ENCODE peak calls at places on chromosomes 7 and 10, in seven cellular contexts. D, L, G, P, N, E and Y are unnamed samples. For H3K4me1 and H3K9me3, the result is how much of the 10 kb centered on the place peaks cover.

GRCh38 chr7:16753102-16753931 is at the start of gene TSPAN13:
- DNase-seq in N (peak), P (peak), E (peak), D (peak), G (peak), L (peak), Y (peak)

GRCh38 chr10:30819306-30820190 is 190.0 kb upstream of the LYZL2 start:
- DNase-seq in G (no peak), N (no peak), L (no peak), E (no peak), D (peak), P (no peak), Y (no peak)

GRCh38 chr10:85671530-85671929 is 695.1 kb downstream of the GRID1 start:
- DNase-seq in G (no peak), E (no peak), D (no peak), N (no peak), L (no peak), P (no peak), Y (no peak)

GRCh38 chr7:16563281-16564022 is 36.8 kb downstream of the LRRC72 start:
- DNase-seq in G (no peak), N (no peak), E (no peak), L (no peak), D (no peak), P (no peak), Y (no peak)

GRCh38 chr7:8037151-8037550 is 68.6 kb downstream of the GLCCI1 start:
- DNase-seq in L (no peak), E (no peak), G (no peak), P (no peak), D (no peak), N (no peak), Y (no peak)

GRCh38 chr7:155526225-155526624 is 20.1 kb downstream of the CNPY1 start:
- DNase-seq in P (no peak), L (no peak), D (no peak), E (no peak), N (no peak), G (no peak), Y (no peak)

GRCh38 chr7:918441-919113 is 35.9 kb downstream of the ADAP1 start:
- DNase-seq in E (peak), L (no peak), D (no peak), G (no peak), N (no peak), P (peak), Y (peak)

GRCh38 chr7:112411186-112411795 is 39.0 kb upstream of the IFRD1 start:
- DNase-seq in L (no peak), N (no peak), P (no peak), G (no peak), D (peak), E (no peak), Y (peak)

GRCh38 chr7:100720645-100721504 is 607 bp downstream of the EPO start:
- DNase-seq in E (no peak), G (no peak), L (no peak), D (peak), P (no peak), N (no peak), Y (no peak)

GRCh38 chr7:25031432-25031831 is 51.5 kb upstream of the OSBPL3 start:
- DNase-seq in N (peak), P (no peak), G (no peak), E (no peak), L (no peak), D (no peak), Y (no peak)

GRCh38 chr7:16399916-16400895 is 21.1 kb downstream of the CRPPA start:
- DNase-seq in G (no peak), D (peak), E (no peak), P (no peak), N (no peak), L (no peak), Y (no peak)

GRCh38 chr10:86585037-86585725 is 63.6 kb upstream of the WAPL start:
- DNase-seq in D (peak), P (peak), L (peak), E (peak), G (peak), N (peak), Y (peak)

GRCh38 chr7:41297167-41297566 is 405.7 kb downstream of the INHBA start:
- DNase-seq in L (no peak), D (no peak), E (no peak), N (no peak), G (no peak), P (no peak), Y (no peak)

GRCh38 chr10:101011517-101012423 is 12.2 kb downstream of the LZTS2 start:
- DNase-seq in L (no peak), P (peak), E (no peak), G (no peak), D (peak), N (no peak), Y (no peak)

GRCh38 chr7:18400726-18401125 is 94.8 kb upstream of the HDAC9 start:
- DNase-seq in E (no peak), L (no peak), N (no peak), D (no peak), P (no peak), G (no peak), Y (no peak)

GRCh38 chr7:18976715-18977466 is 140.5 kb downstream of the TWIST1 start:
- DNase-seq in D (peak), P (no peak), L (no peak), N (no peak), E (no peak), G (no peak), Y (no peak)

GRCh38 chr7:131011437-131011752 is 277.4 kb upstream of the KLF14 start:
- DNase-seq in P (peak), N (no peak), G (no peak), D (peak), E (no peak), L (no peak), Y (no peak)

GRCh38 chr7:131011976-131012375 is 278.0 kb upstream of the KLF14 start:
- DNase-seq in D (peak), N (peak), G (peak), P (no peak), E (no peak), L (no peak), Y (no peak)

GRCh38 chr7:131010714-131011436 is 276.9 kb upstream of the KLF14 start:
- DNase-seq in P (no peak), G (no peak), E (no peak), L (no peak), D (peak), N (no peak), Y (no peak)

GRCh38 chr7:131008840-131009651 is 275.0 kb upstream of the KLF14 start:
- DNase-seq in D (peak), P (no peak), G (no peak), N (no peak), E (no peak), L (no peak), Y (no peak)

DNA sequence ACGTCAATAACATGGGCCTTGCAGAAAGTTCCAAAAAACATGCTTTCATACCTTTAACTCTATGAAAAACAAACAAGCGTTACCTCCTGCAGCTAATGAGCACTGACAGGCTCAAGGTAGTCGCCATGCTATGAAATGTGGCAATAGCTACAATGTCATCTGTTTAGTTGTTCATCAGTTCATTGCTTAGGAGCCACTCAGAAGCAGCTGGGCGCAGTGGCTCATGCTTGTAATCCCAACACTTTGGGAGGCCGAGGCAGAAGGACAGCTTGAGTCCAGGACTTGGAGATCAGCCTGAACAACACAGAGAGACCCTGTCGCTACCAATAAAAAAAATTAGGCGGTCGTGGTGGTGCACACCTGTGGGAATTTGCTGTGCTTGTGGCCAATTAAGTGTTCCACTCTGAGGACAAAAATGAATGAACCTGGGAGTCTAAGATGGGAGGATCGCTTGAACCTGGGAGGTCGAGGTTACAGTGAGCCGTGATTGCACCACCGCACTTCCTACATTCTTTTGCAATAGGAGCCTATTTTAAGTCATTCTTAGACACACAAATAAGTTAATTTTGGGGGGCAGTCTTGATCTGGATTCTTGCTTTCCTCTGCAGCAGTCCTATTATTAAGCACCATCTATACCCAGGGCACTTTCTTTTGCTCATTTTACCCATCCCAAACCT is 276.2 kb upstream of the KLF14 start:
- DNase-seq in D (no peak), G (no peak), E (no peak), N (no peak), L (no peak), P (peak), Y (no peak)
- H3K4me1 ChIP-seq in D (half or more), G (half or more), E (half or more), N (half or more), L (half or more), P (half or more), Y (half or more)

GRCh38 chr7:4074994-4075393 is 607.1 kb upstream of the FOXK1 start:
- DNase-seq in L (peak), E (no peak), G (no peak), P (no peak), N (no peak), D (no peak), Y (no peak)

GRCh38 chr7:4073052-4073451 is 609.0 kb upstream of the FOXK1 start:
- DNase-seq in E (no peak), P (no peak), D (no peak), L (no peak), N (no peak), G (no peak), Y (no peak)

GRCh38 chr7:4074407-4074806 is 607.7 kb upstream of the FOXK1 start:
- DNase-seq in N (no peak), E (no peak), G (no peak), D (no peak), P (no peak), L (no peak), Y (no peak)

GRCh38 chr7:4072161-4072925 is 609.8 kb upstream of the FOXK1 start:
- DNase-seq in E (no peak), N (no peak), G (no peak), P (no peak), D (no peak), L (no peak), Y (no peak)

GRCh38 chr7:4073750-4074149 is 608.3 kb upstream of the FOXK1 start:
- DNase-seq in D (no peak), E (no peak), P (no peak), L (no peak), N (no peak), G (no peak), Y (no peak)
- H3K9me3 ChIP-seq in D (under half), E (under half), P (under half), L (under half), N (under half), G (under half), Y (under half)

DNA sequence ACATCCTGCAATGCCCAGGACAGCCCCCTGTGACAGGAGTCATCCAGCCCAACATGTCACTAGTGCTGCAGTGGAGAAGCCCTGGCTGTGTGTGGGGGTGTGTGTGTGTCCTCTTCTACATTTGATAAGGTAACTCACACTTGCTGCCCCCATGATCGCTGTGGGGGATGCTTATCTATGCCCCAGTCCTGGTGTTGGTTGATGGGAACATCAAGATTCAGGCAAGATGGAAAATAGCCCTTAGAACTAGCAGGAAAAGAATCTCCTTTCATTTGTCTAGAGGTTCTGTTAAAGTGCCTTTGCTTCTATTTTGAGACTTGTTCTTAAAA is 52.4 kb downstream of the TCF7L2 start:
- DNase-seq in G (no peak), D (no peak), E (no peak), P (no peak), N (no peak), L (no peak), Y (no peak)
- H3K4me1 ChIP-seq in G (under half), D (under half), E (half or more), P (under half), N (under half), L (under half), Y (half or more)

GRCh38 chr10:99429521-99430095 is 816 bp downstream of the GOT1 start:
- DNase-seq in N (no peak), G (no peak), D (peak), E (no peak), P (no peak), L (no peak), Y (no peak)

GRCh38 chr10:99425204-99425603 is 5.2 kb downstream of the GOT1 start:
- DNase-seq in E (no peak), P (no peak), N (no peak), G (no peak), L (no peak), D (no peak), Y (no peak)

GRCh38 chr10:99430116-99430450 is 341 bp downstream of the GOT1 start:
- DNase-seq in P (no peak), G (no peak), N (no peak), L (no peak), E (no peak), D (peak), Y (no peak)

GRCh38 chr10:99426689-99427088 is 3.7 kb downstream of the GOT1 start:
- DNase-seq in D (no peak), L (no peak), E (no peak), P (no peak), G (no peak), N (no peak), Y (no peak)

DNA sequence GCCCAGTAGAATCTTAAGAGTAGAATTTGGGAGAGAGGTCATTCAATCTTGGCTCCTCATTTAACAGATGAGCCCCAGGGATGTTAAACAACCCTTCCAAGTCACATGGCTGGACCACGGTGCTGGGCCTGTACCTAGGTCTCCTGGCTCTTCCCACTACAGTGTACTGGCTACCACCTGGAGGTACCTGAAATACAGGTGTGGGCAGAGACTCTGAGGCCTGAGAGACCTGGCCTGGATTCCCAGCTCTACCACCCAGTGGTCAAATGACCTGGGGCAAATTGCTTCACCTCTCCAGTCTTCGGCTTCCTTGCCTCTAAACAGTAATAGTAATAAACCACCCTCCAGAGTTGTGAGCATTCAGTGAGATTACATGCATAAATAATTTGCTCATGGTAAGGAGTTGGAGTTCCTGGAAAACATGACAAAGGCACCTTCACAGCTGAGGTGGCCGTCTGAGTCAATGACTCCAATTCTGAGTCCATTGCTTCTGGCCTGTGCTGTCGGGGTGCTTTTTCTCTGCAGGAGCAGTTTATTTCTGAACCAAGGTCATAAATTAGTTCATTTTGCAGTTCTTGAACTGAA is 2.8 kb downstream of the GOT1 start:
- DNase-seq in P (no peak), N (no peak), E (no peak), L (no peak), G (no peak), D (no peak), Y (no peak)
- H3K9me3 ChIP-seq in P (under half), N (under half), E (under half), L (under half), G (under half), D (under half), Y (under half)